ENCODE peak calls at places on chromosomes 11 and 22, in six cellular contexts. H is EL; T is NCI-H1105; N is activated naive CD4-positive, alpha-beta T cell; D is dorsolateral prefrontal cortex; Y is activated T-cell treated with anti-CD3 and anti-CD28 coated beads for 1 hour. S is an unnamed sample.
A peak's percentile ranks its signal among the peaks of the same experiment; 100 is the strongest.

GRCh38 chr11:8959546-8960166 is 4.6 kb downstream of the TMEM9B start:
- DNase-seq in H (peak; percentile 80), T (peak; percentile 20), N (no peak), D (no peak), Y (no peak), S (no peak)

GRCh38 chr11:2304156-2305139 is 2.6 kb downstream of the TSPAN32 start:
- DNase-seq in H (no peak), T (no peak), N (no peak), D (no peak), Y (no peak), S (no peak)

GRCh38 chr11:43760902-43761301 is 80.4 kb downstream of the HSD17B12 start:
- DNase-seq in H (no peak), T (no peak), N (no peak), D (no peak), Y (no peak), S (no peak)

GRCh38 chr11:114709960-114710359 is 31.6 kb downstream of the NXPE2 start:
- DNase-seq in H (no peak), T (no peak), N (no peak), D (no peak), Y (no peak), S (no peak)

GRCh38 chr11:92770981-92771380 is 198.5 kb upstream of the MTNR1B start:
- DNase-seq in H (no peak), T (no peak), N (no peak), D (no peak), Y (no peak), S (no peak)

GRCh38 chr11:134741453-134742227 is 329.6 kb upstream of the B3GAT1 start:
- DNase-seq in H (no peak), T (no peak), N (no peak), D (no peak), Y (no peak), S (no peak)

GRCh38 chr22:19287076-19287724 is 4.3 kb downstream of the CLTCL1 start:
- DNase-seq in H (peak; percentile 37), T (peak; percentile 73), N (no peak), D (no peak), Y (no peak), S (no peak)

GRCh38 chr11:11577246-11577855 is 44.5 kb downstream of the GALNT18 start:
- DNase-seq in H (peak; percentile 28), T (no peak), N (no peak), D (no peak), Y (no peak), S (no peak)

GRCh38 chr22:41256898-41257260 is 16.1 kb upstream of the CHADL start:
- DNase-seq in H (no peak), T (no peak), N (no peak), D (no peak), Y (no peak), S (no peak)

GRCh38 chr11:68471360-68472340 is 11.1 kb downstream of the PPP6R3 start:
- DNase-seq in H (peak; percentile 50), T (no peak), N (no peak), D (no peak), Y (no peak), S (peak; percentile 26)

GRCh38 chr11:65574963-65575567 is 788 bp upstream of the EHBP1L1 start:
- DNase-seq in H (no peak), T (no peak), N (no peak), D (no peak), Y (no peak), S (no peak)

GRCh38 chr22:28283025-28283654 is 364.1 kb upstream of the PITPNB start:
- DNase-seq in H (peak; percentile 39), T (no peak), N (no peak), D (no peak), Y (no peak), S (no peak)

GRCh38 chr22:27866136-27867091 is 52.6 kb downstream of the PITPNB start:
- DNase-seq in H (peak; percentile 92), T (no peak), N (no peak), D (no peak), Y (no peak), S (no peak)

GRCh38 chr11:123407124-123407995 is 22.7 kb upstream of the GRAMD1B start:
- DNase-seq in H (peak; percentile 72), T (peak; percentile 88), N (peak; percentile 11), D (no peak), Y (peak; percentile 43), S (peak; percentile 49)

GRCh38 chr11:122686106-122686505 is 30.6 kb downstream of the UBASH3B start:
- DNase-seq in H (no peak), T (no peak), N (no peak), D (no peak), Y (no peak), S (no peak)

GRCh38 chr22:49197500-49197899 is 630.2 kb downstream of the BRD1 start:
- DNase-seq in H (no peak), T (peak; percentile 25), N (no peak), D (peak; percentile 59), Y (no peak), S (no peak)

S was measured in T-helper 9 cell.